ENCODE peak calls at places on chromosome 1, in nine cellular contexts. W, C, Y, V, A, S, X, J and R are unnamed samples.

GRCh38 chr1:171999756-172000155 is 158.5 kb downstream of the DNM3 start:
- DNase-seq in V (no peak), A (no peak), Y (no peak), J (no peak), C (no peak), S (no peak), X (peak), W (no peak), R (no peak)

GRCh38 chr1:148166558-148167492 is 14.7 kb upstream of the NBPF11 start:
- DNase-seq in C (no peak), J (no peak), A (peak), S (peak), W (no peak), Y (peak), V (no peak), X (peak), R (no peak)

GRCh38 chr1:90945287-90945686 is 76.5 kb downstream of the ZNF644 start:
- DNase-seq in A (no peak), V (no peak), C (no peak), W (no peak), S (no peak), Y (no peak), J (no peak), X (no peak), R (no peak)

GRCh38 chr1:178581351-178581951 is 68.5 kb downstream of the TEX35 start:
- DNase-seq in V (no peak), J (no peak), C (no peak), A (no peak), S (no peak), X (no peak), W (no peak), Y (peak), R (no peak)

GRCh38 chr1:75855010-75855409 is 58.3 kb downstream of the MSH4 start:
- DNase-seq in C (peak), W (peak), Y (no peak), X (peak), V (no peak), J (peak), A (no peak), S (no peak), R (peak)

GRCh38 chr1:18232052-18232451 is 124.5 kb downstream of the IGSF21 start:
- DNase-seq in S (no peak), C (no peak), X (no peak), W (no peak), V (no peak), J (no peak), A (no peak), Y (no peak), R (no peak)

GRCh38 chr1:89130716-89131115 is 4.8 kb upstream of the GBP2 start:
- DNase-seq in A (no peak), W (peak), V (no peak), Y (no peak), X (no peak), S (no peak), C (no peak), J (no peak), R (no peak)

GRCh38 chr1:175829845-175830244 is 86.5 kb upstream of the TNR start:
- DNase-seq in X (no peak), S (no peak), W (no peak), C (no peak), A (no peak), Y (no peak), J (no peak), V (no peak), R (no peak)

GRCh38 chr1:21295059-21295401 is 4.8 kb upstream of the ECE1 start:
- DNase-seq in S (no peak), V (no peak), J (no peak), X (no peak), Y (no peak), A (no peak), C (no peak), W (peak), R (no peak)
- H3K4me3 ChIP-seq in S (no peak), V (no peak), J (no peak), X (no peak), Y (peak), A (no peak), C (no peak), W (no peak), R (no peak)

DNA sequence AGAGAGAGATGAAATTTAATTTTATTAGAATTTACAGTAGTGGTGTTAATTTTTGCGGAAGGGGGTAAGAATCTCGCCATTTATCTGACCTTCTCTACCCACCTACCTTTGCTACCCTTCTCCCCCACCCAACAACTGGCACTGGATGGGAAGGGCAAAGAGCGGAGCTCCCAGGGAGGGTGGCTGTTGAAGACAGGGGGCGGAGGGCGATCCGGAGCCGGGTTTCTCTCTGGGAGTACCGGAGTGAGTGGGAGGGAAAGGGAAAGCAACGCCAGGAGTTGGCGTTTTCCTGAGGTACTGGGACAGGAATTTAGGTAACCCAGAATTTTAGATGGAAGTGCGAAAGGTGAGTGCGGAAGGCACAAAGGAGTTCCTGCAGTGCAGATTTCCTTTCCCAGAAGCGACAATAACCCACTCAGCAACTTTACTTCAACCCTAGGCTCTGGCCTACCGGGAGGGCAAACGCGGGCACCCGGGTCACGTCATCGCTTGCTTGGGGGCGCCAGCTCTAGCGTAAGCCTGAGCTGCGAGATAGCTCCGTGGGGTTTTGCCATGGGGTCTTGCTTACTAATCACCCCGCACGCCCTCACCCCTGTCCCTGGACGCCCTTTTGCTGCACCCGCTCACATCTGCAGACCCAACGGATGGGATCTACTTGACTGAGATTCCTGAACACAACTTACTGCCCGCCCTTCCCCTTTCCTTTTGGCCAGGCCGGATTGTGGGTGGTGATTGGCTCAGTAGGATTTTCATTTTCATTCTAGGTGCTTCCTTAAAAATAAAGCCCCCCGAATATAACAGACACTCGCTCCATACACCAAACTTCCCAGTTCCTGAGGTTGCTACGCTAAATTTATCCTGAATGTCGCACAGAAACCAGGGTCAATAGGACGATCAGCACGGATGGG is 413.0 kb upstream of the ESRRG start:
- DNase-seq in J (no peak), S (peak), C (no peak), Y (no peak), W (no peak), V (no peak), X (no peak), A (no peak), R (no peak)
- H3K4me3 ChIP-seq in J (peak), S (no peak), C (peak), Y (no peak), W (no peak), V (peak), X (no peak), A (peak), R (no peak)

GRCh38 chr1:84603941-84604830 is 29.9 kb upstream of the CTBS start:
- DNase-seq in S (peak), J (peak), V (peak), X (peak), W (peak), C (peak), A (no peak), Y (no peak), R (peak)

GRCh38 chr1:84605157-84605556 is 30.9 kb upstream of the CTBS start:
- DNase-seq in C (no peak), S (no peak), A (no peak), X (no peak), W (no peak), J (no peak), V (no peak), Y (no peak), R (no peak)

GRCh38 chr1:84606977-84607376 is 32.7 kb upstream of the CTBS start:
- DNase-seq in A (no peak), C (no peak), Y (no peak), W (no peak), J (no peak), S (no peak), V (no peak), X (no peak), R (no peak)

GRCh38 chr1:84600796-84601195 is 26.6 kb upstream of the CTBS start:
- DNase-seq in X (no peak), V (no peak), W (no peak), A (no peak), S (no peak), C (no peak), Y (no peak), J (no peak), R (no peak)

DNA sequence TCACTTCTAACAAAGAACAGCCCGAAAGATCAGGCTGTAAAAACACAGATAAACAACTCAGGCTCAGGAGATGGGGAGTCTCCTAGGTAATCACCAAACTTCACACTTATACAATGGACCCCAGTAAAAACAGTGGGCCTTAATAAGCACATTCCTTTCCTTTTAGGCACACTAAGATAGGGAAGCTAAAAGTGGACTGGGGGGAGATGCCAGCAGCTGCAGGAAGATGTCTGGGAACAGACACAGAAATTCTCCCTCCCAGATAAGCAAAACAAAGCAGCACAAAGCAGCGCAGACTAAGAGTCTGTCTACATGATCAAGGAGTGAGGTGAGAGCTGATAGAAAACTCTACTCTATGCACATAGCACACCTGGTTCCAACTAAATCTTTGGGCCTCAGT is 29.0 kb upstream of the CTBS start:
- DNase-seq in J (no peak), W (peak), V (peak), S (no peak), Y (no peak), A (no peak), X (no peak), C (peak), R (peak)
- H3K4me3 ChIP-seq in J (peak), W (peak), V (peak), S (no peak), Y (no peak), A (no peak), X (no peak), C (no peak), R (no peak)

DNA sequence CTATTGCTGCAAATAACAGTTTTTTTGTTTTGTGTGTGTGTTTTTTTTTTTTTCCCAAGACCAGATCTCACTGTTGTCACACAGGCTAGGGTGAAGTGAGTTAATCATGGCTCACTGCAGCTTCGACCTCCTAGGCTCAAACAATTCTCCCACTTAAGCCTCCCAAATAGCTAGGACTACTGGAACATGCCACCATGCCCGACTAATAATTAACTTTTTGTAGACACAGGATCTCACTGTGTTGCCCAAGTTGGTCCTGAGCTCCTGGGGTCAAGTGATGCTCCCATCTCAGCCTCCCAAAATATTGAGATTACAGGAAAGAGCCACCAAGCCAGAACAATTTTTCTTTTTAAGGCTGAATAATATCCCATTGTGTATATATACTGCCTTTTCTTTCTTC is 34.9 kb downstream of the DRAM2 start:
- DNase-seq in J (no peak), S (no peak), Y (no peak), A (no peak), X (no peak), V (no peak), C (no peak), W (no peak), R (no peak)
- H3K4me3 ChIP-seq in J (no peak), S (no peak), Y (no peak), A (no peak), X (no peak), V (no peak), C (no peak), W (no peak), R (no peak)